ENCODE peak calls at places on chromosomes 16 and 17, in nine cellular contexts. T, C, Q, K, Z, Y, P, I and U are unnamed samples.

GRCh38 chr16:75931970-75932369 is 205.7 kb upstream of the CPHXL start:
- DNase-seq in T (no peak), C (no peak), Q (no peak), K (no peak), Z (no peak), Y (no peak), P (no peak), I (no peak), U (no peak)

GRCh38 chr17:56681561-56682266 is 88.2 kb downstream of the NOG start:
- DNase-seq in T (peak), C (peak), Q (peak), K (peak), Z (peak), Y (peak), P (no peak), I (peak), U (no peak)

GRCh38 chr17:27975146-27976011 is 67.1 kb upstream of the NLK start:
- DNase-seq in T (peak), C (no peak), Q (no peak), K (peak), Z (no peak), Y (no peak), P (no peak), I (peak), U (no peak)

GRCh38 chr16:86077243-86077940 is 178.4 kb downstream of the IRF8 start:
- DNase-seq in T (no peak), C (no peak), Q (no peak), K (no peak), Z (no peak), Y (no peak), P (no peak), I (no peak), U (no peak)

GRCh38 chr16:85718682-85719081 is 29.9 kb upstream of the GINS2 start:
- DNase-seq in T (no peak), C (no peak), Q (no peak), K (peak), Z (no peak), Y (peak), P (no peak), I (no peak), U (peak)

GRCh38 chr17:29929006-29929543 is 953 bp downstream of the SSH2 start:
- DNase-seq in T (peak), C (no peak), Q (peak), K (peak), Z (peak), Y (peak), P (no peak), I (peak), U (peak)

GRCh38 chr17:48611213-48611612 is 396 bp upstream of the HOXB7 start:
- DNase-seq in T (no peak), C (no peak), Q (no peak), K (no peak), Z (no peak), Y (no peak), P (no peak), I (no peak), U (no peak)

GRCh38 chr16:74942977-74943918 is 41.7 kb downstream of the WDR59 start:
- DNase-seq in T (no peak), C (no peak), Q (no peak), K (no peak), Z (no peak), Y (no peak), P (no peak), I (no peak), U (no peak)

GRCh38 chr17:15918261-15918660 is 26.7 kb upstream of the ADORA2B start:
- DNase-seq in T (no peak), C (no peak), Q (no peak), K (peak), Z (no peak), Y (no peak), P (no peak), I (no peak), U (no peak)

GRCh38 chr16:68995011-68995504 is 110.4 kb upstream of the HAS3 start:
- DNase-seq in T (peak), C (peak), Q (peak), K (peak), Z (peak), Y (no peak), P (peak), I (peak), U (peak)

GRCh38 chr17:20189322-20189721 is 180.2 kb downstream of the SPECC1 start:
- DNase-seq in T (peak), C (no peak), Q (no peak), K (peak), Z (no peak), Y (no peak), P (no peak), I (no peak), U (peak)

GRCh38 chr17:40547079-40547784 is 18.0 kb downstream of the CCR7 start:
- DNase-seq in T (peak), C (no peak), Q (no peak), K (no peak), Z (no peak), Y (no peak), P (no peak), I (no peak), U (no peak)

GRCh38 chr16:55613578-55614333 is 42.0 kb upstream of the SLC6A2 start:
- DNase-seq in T (no peak), C (no peak), Q (no peak), K (no peak), Z (no peak), Y (no peak), P (no peak), I (peak), U (no peak)

GRCh38 chr16:85248269-85248668 is 136.0 kb upstream of the CIBAR2 start:
- DNase-seq in T (no peak), C (no peak), Q (no peak), K (no peak), Z (no peak), Y (no peak), P (no peak), I (no peak), U (no peak)

GRCh38 chr17:4533522-4534502 is 21.4 kb downstream of the MYBBP1A start:
- DNase-seq in T (no peak), C (no peak), Q (peak), K (peak), Z (no peak), Y (no peak), P (no peak), I (peak), U (peak)

GRCh38 chr16:54412777-54413455 is 126.3 kb upstream of the IRX3 start:
- DNase-seq in T (no peak), C (no peak), Q (no peak), K (no peak), Z (no peak), Y (no peak), P (no peak), I (no peak), U (no peak)

GRCh38 chr17:77245162-77245926 is 104.6 kb downstream of the SEC14L1 start:
- DNase-seq in T (no peak), C (no peak), Q (no peak), K (no peak), Z (no peak), Y (peak), P (no peak), I (no peak), U (no peak)

GRCh38 chr17:83191388-83192160 is 112.2 kb downstream of the METRNL start:
- DNase-seq in T (no peak), C (no peak), Q (no peak), K (no peak), Z (no peak), Y (no peak), P (no peak), I (no peak), U (no peak)

GRCh38 chr16:78147846-78148535 is 48.5 kb downstream of the WWOX start:
- DNase-seq in T (no peak), C (no peak), Q (no peak), K (no peak), Z (no peak), Y (no peak), P (no peak), I (peak), U (no peak)

GRCh38 chr17:77817953-77818352 is 140.6 kb upstream of the TNRC6C start:
- DNase-seq in T (no peak), C (no peak), Q (no peak), K (no peak), Z (no peak), Y (no peak), P (no peak), I (no peak), U (peak)

GRCh38 chr16:57258226-57258909 is 13.3 kb downstream of the ARL2BP start:
- DNase-seq in T (no peak), C (no peak), Q (no peak), K (no peak), Z (no peak), Y (no peak), P (no peak), I (no peak), U (no peak)

GRCh38 chr17:73436966-73437365 is 125.2 kb upstream of the CDC42EP4 start:
- DNase-seq in T (no peak), C (no peak), Q (no peak), K (no peak), Z (no peak), Y (no peak), P (no peak), I (no peak), U (no peak)

GRCh38 chr16:53781023-53781605 is 77.2 kb downstream of the FTO start:
- DNase-seq in T (peak), C (no peak), Q (peak), K (peak), Z (peak), Y (no peak), P (no peak), I (peak), U (no peak)

GRCh38 chr17:58332720-58333395 is 4.3 kb upstream of the TSPOAP1 start:
- DNase-seq in T (no peak), C (no peak), Q (no peak), K (no peak), Z (no peak), Y (peak), P (no peak), I (no peak), U (no peak)

GRCh38 chr16:20897897-20898296 is 2.3 kb downstream of the DCUN1D3 start:
- DNase-seq in T (no peak), C (no peak), Q (no peak), K (no peak), Z (no peak), Y (no peak), P (no peak), I (no peak), U (no peak)

GRCh38 chr17:62823111-62823895 is 15.2 kb upstream of the MARCHF10 start:
- DNase-seq in T (peak), C (no peak), Q (peak), K (peak), Z (no peak), Y (no peak), P (no peak), I (no peak), U (no peak)

GRCh38 chr17:57536789-57537523 is 208.1 kb downstream of the CCDC182 start:
- DNase-seq in T (no peak), C (no peak), Q (no peak), K (no peak), Z (no peak), Y (no peak), P (no peak), I (no peak), U (no peak)

GRCh38 chr17:29884995-29885394 is 45.0 kb downstream of the SSH2 start:
- DNase-seq in T (no peak), C (no peak), Q (no peak), K (no peak), Z (no peak), Y (no peak), P (no peak), I (no peak), U (no peak)

GRCh38 chr17:70076189-70076588 is 1.2 kb downstream of the KCNJ16 start:
- DNase-seq in T (no peak), C (no peak), Q (no peak), K (no peak), Z (peak), Y (no peak), P (no peak), I (no peak), U (no peak)

GRCh38 chr16:53309457-53309856 is 124.8 kb upstream of the RBL2 start:
- DNase-seq in T (no peak), C (no peak), Q (no peak), K (no peak), Z (no peak), Y (no peak), P (no peak), I (no peak), U (no peak)

GRCh38 chr16:19130852-19131808 is 17.4 kb downstream of the ITPRIPL2 start:
- DNase-seq in T (no peak), C (no peak), Q (peak), K (peak), Z (peak), Y (no peak), P (no peak), I (peak), U (no peak)

GRCh38 chr17:81701288-81702071 is 1.7 kb upstream of the MRPL12 start:
- DNase-seq in T (no peak), C (no peak), Q (no peak), K (peak), Z (no peak), Y (peak), P (no peak), I (no peak), U (no peak)

GRCh38 chr17:77451894-77452852 is 311.4 kb downstream of the SEC14L1 start:
- DNase-seq in T (peak), C (no peak), Q (no peak), K (no peak), Z (peak), Y (no peak), P (no peak), I (peak), U (peak)

GRCh38 chr17:57480438-57481196 is 224.3 kb downstream of the MSI2 start:
- DNase-seq in T (peak), C (no peak), Q (peak), K (peak), Z (peak), Y (peak), P (no peak), I (peak), U (no peak)

GRCh38 chr16:50631249-50631984 is 49.7 kb downstream of the SNX20 start:
- DNase-seq in T (no peak), C (no peak), Q (no peak), K (no peak), Z (no peak), Y (no peak), P (no peak), I (no peak), U (no peak)

GRCh38 chr16:71230122-71230845 is at the start of gene HYDIN:
- DNase-seq in T (peak), C (no peak), Q (peak), K (peak), Z (peak), Y (no peak), P (peak), I (peak), U (peak)

DNA sequence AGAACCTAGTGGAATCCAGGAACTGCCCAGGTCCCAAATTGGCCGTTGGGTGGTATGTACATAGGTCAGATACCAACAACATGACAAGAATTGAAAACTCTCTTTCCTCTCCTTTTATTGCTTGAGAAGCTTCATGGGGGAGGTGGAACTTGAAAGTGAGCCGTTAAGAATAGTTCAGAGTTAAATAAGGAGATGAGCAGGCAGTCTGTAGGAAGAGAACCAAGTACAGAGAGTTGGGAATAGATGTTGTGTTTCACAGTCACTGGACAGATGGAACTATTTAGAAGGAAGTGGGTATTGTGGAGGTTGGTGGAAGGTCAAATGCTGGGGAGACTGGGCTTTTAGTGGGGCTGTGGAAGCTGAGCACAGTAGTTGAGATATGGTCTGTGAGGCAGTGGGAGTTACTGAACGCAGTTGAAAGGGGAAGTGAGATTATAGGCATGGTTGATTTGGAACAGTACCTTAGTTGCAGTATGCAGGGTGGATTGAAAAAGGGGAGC is 26.4 kb downstream of the ARHGAP44 start:
- DNase-seq in T (no peak), C (no peak), Q (no peak), K (no peak), Z (no peak), Y (no peak), P (no peak), I (no peak), U (no peak)
- H3K27ac ChIP-seq in T (no peak), C (no peak), Q (no peak), K (no peak), Z (no peak), Y (no peak), P (no peak), I (no peak), U (no peak)

GRCh38 chr17:36182176-36183000 is 6.0 kb upstream of the TBC1D3B start:
- DNase-seq in T (no peak), C (no peak), Q (no peak), K (no peak), Z (peak), Y (peak), P (no peak), I (no peak), U (peak)

GRCh38 chr17:36183811-36184765 is 7.7 kb upstream of the TBC1D3B start:
- DNase-seq in T (no peak), C (no peak), Q (no peak), K (no peak), Z (peak), Y (peak), P (no peak), I (no peak), U (no peak)

GRCh38 chr17:36188891-36189306 is 7.7 kb downstream of the CCL3L1 start:
- DNase-seq in T (no peak), C (no peak), Q (no peak), K (no peak), Z (no peak), Y (peak), P (no peak), I (no peak), U (no peak)

GRCh38 chr17:36185416-36185815 is 9.0 kb upstream of the TBC1D3B start:
- DNase-seq in T (no peak), C (no peak), Q (no peak), K (no peak), Z (no peak), Y (peak), P (no peak), I (no peak), U (no peak)

GRCh38 chr17:36183001-36183810 is 6.8 kb upstream of the TBC1D3B start:
- DNase-seq in T (peak), C (peak), Q (no peak), K (peak), Z (peak), Y (peak), P (no peak), I (no peak), U (peak)
- TF ChIP-seq EZH2 in T (no peak), C (no peak), Q (no peak), K (no peak), Z (no peak), Y (no peak), P (peak), I (no peak), U (peak)

GRCh38 chr17:7436556-7437368 is 1.5 kb downstream of the TMEM102 start:
- DNase-seq in T (peak), C (peak), Q (peak), K (peak), Z (peak), Y (peak), P (no peak), I (peak), U (peak)

GRCh38 chr17:7438656-7439460 is 454 bp upstream of the FGF11 start:
- DNase-seq in T (no peak), C (no peak), Q (no peak), K (no peak), Z (no peak), Y (no peak), P (no peak), I (no peak), U (no peak)

GRCh38 chr17:7438050-7438614 is 1.2 kb upstream of the FGF11 start:
- DNase-seq in T (peak), C (no peak), Q (no peak), K (no peak), Z (no peak), Y (no peak), P (no peak), I (peak), U (peak)

GRCh38 chr17:7437369-7437863 is 1.9 kb upstream of the FGF11 start:
- DNase-seq in T (no peak), C (no peak), Q (no peak), K (no peak), Z (no peak), Y (no peak), P (no peak), I (no peak), U (no peak)

GRCh38 chr17:7435676-7436555 is 681 bp downstream of the TMEM102 start:
- DNase-seq in T (peak), C (peak), Q (peak), K (peak), Z (no peak), Y (peak), P (no peak), I (peak), U (peak)
- TF ChIP-seq CTCF in T (no peak), C (peak), Q (no peak), K (peak), Z (no peak), Y (peak), P (peak), I (peak), U (no peak)

GRCh38 chr17:1373710-1374237 is 26.2 kb downstream of the YWHAE start:
- DNase-seq in T (no peak), C (no peak), Q (no peak), K (no peak), Z (no peak), Y (no peak), P (no peak), I (no peak), U (no peak)
- H3K27ac ChIP-seq in T (no peak), C (no peak), Q (no peak), K (no peak), Z (no peak), Y (no peak), P (no peak), I (no peak), U (no peak)

DNA sequence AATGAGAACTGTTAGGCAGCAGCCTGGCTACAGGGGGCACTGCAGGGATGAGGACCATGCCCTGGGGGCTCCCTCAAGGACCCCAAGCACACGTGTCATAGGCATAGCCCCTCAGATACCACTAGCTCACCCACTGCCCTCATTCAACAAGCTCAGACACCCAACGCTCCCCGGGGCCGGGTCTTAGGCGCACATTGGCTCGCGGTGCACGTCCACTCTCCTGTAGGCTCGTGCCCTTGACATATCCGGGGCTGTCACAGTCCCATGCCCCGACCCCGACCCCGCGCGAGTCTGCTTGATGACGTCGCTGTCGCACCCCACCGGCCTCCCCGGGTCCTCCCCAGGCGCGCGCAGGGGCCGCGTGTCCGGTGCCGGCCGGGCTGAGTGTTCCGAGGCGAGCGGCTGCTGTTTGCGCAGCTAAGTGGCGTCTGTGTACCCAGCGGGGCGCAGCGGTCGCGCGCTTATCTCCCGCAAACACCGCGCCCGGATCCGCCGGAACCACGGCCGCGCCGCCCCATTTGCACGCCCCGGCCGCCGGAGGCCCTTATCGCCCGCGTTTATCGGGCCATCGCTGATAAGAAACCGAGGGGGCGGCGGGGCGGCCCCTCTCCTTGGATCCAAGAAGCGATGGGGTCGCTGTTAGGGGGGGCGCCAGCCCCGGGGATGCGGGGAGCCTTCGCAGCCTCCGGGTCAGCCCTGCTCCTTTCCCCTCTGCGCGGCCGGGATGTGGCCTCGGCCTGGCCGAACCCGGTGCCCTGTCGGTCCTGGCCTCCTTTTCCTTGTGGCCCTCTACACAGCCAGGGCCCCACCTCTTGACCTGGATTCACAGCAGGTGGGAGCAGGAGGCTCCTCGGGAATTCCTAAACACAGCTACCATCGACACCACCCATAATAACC is 20.7 kb upstream of the NAGS start:
- DNase-seq in T (no peak), C (no peak), Q (no peak), K (no peak), Z (no peak), Y (no peak), P (no peak), I (no peak), U (peak)
- TF ChIP-seq EZH2 in T (peak), C (no peak), Q (no peak), K (peak), Z (peak), Y (no peak), P (no peak), I (no peak), U (no peak)

GRCh38 chr17:60393840-60394529 is 2.1 kb upstream of the USP32 start:
- DNase-seq in T (no peak), C (no peak), Q (peak), K (no peak), Z (no peak), Y (no peak), P (no peak), I (no peak), U (peak)

GRCh38 chr17:60390881-60391418 is 983 bp downstream of the USP32 start:
- DNase-seq in T (peak), C (no peak), Q (no peak), K (peak), Z (peak), Y (no peak), P (no peak), I (peak), U (peak)

GRCh38 chr17:60391419-60392041 is 403 bp downstream of the USP32 start:
- DNase-seq in T (no peak), C (no peak), Q (no peak), K (no peak), Z (peak), Y (no peak), P (peak), I (no peak), U (peak)

GRCh38 chr17:60392845-60393702 is 1.1 kb upstream of the USP32 start:
- DNase-seq in T (peak), C (peak), Q (no peak), K (peak), Z (peak), Y (peak), P (no peak), I (peak), U (peak)

GRCh38 chr17:60392042-60392844 is at the start of gene USP32:
- DNase-seq in T (peak), C (peak), Q (peak), K (peak), Z (peak), Y (peak), P (peak), I (peak), U (peak)
- TF ChIP-seq CTCF in T (no peak), C (peak), Q (peak), K (peak), Z (no peak), Y (peak), P (no peak), I (no peak), U (peak)